ENCODE peak calls at places on chromosomes 12 and 14, in ten cellular contexts. One of them, this sample, is unnamed.

GRCh38 chr14:77862154-77862783 is 62.4 kb downstream of the ADCK1 start:
- DNase-seq in lower leg skin: peak; percentile 95
- DNase-seq in HCEC 1CT: peak; percentile 24
- DNase-seq in caudate nucleus: peak; percentile 21
- DNase-seq in activated CD4-positive, alpha-beta T cell treated with anti-CD3 and anti-CD28 coated beads for 36 hours: peak; percentile 88
- DNase-seq in aorta: peak; percentile 93
- DNase-seq in bronchial epithelial cell: peak; percentile 48
- DNase-seq in NCI-H460: peak; percentile 57
- DNase-seq in left lobe of liver: peak; percentile 71
- DNase-seq in AG08395: peak; percentile 78
- DNase-seq in this sample: peak; percentile 58

GRCh38 chr14:20429801-20430669 is 5.9 kb downstream of the KLHL33 start:
- DNase-seq in NCI-H460: no peak
- DNase-seq in bronchial epithelial cell: no peak
- DNase-seq in lower leg skin: no peak
- DNase-seq in HCEC 1CT: no peak
- DNase-seq in aorta: no peak
- DNase-seq in AG08395: no peak
- DNase-seq in activated CD4-positive, alpha-beta T cell treated with anti-CD3 and anti-CD28 coated beads for 36 hours: no peak
- DNase-seq in left lobe of liver: no peak
- DNase-seq in caudate nucleus: no peak
- DNase-seq in this sample: peak; percentile 53

GRCh38 chr14:100123618-100124017 is 35.8 kb downstream of the DEGS2 start:
- DNase-seq in activated CD4-positive, alpha-beta T cell treated with anti-CD3 and anti-CD28 coated beads for 36 hours: no peak
- DNase-seq in AG08395: no peak
- DNase-seq in left lobe of liver: no peak
- DNase-seq in NCI-H460: no peak
- DNase-seq in lower leg skin: no peak
- DNase-seq in bronchial epithelial cell: no peak
- DNase-seq in caudate nucleus: no peak
- DNase-seq in HCEC 1CT: no peak
- DNase-seq in aorta: no peak
- DNase-seq in this sample: no peak

GRCh38 chr14:73173092-73173735 is 36.9 kb downstream of the PSEN1 start:
- DNase-seq in aorta: no peak
- DNase-seq in NCI-H460: peak; percentile 38
- DNase-seq in caudate nucleus: no peak
- DNase-seq in lower leg skin: no peak
- DNase-seq in bronchial epithelial cell: peak; percentile 48
- DNase-seq in AG08395: peak; percentile 38
- DNase-seq in activated CD4-positive, alpha-beta T cell treated with anti-CD3 and anti-CD28 coated beads for 36 hours: peak; percentile 7
- DNase-seq in HCEC 1CT: peak; percentile 30
- DNase-seq in left lobe of liver: no peak
- DNase-seq in this sample: no peak

GRCh38 chr14:38357557-38357956 is 101.7 kb upstream of the CLEC14A start:
- DNase-seq in lower leg skin: no peak
- DNase-seq in left lobe of liver: no peak
- DNase-seq in HCEC 1CT: peak; percentile 87
- DNase-seq in NCI-H460: no peak
- DNase-seq in bronchial epithelial cell: peak; percentile 17
- DNase-seq in AG08395: peak; percentile 87
- DNase-seq in activated CD4-positive, alpha-beta T cell treated with anti-CD3 and anti-CD28 coated beads for 36 hours: no peak
- DNase-seq in aorta: no peak
- DNase-seq in caudate nucleus: no peak
- DNase-seq in this sample: no peak

GRCh38 chr12:82867782-82868505 is 181.2 kb downstream of the TMTC2 start:
- DNase-seq in caudate nucleus: no peak
- DNase-seq in left lobe of liver: no peak
- DNase-seq in AG08395: no peak
- DNase-seq in activated CD4-positive, alpha-beta T cell treated with anti-CD3 and anti-CD28 coated beads for 36 hours: no peak
- DNase-seq in HCEC 1CT: no peak
- DNase-seq in lower leg skin: no peak
- DNase-seq in aorta: no peak
- DNase-seq in NCI-H460: no peak
- DNase-seq in bronchial epithelial cell: no peak
- DNase-seq in this sample: no peak

GRCh38 chr12:92753976-92754885 is 51.4 kb downstream of the PLEKHG7 start:
- DNase-seq in aorta: no peak
- DNase-seq in caudate nucleus: no peak
- DNase-seq in NCI-H460: no peak
- DNase-seq in AG08395: no peak
- DNase-seq in HCEC 1CT: no peak
- DNase-seq in bronchial epithelial cell: peak; percentile 17
- DNase-seq in lower leg skin: no peak
- DNase-seq in left lobe of liver: no peak
- DNase-seq in activated CD4-positive, alpha-beta T cell treated with anti-CD3 and anti-CD28 coated beads for 36 hours: no peak
- DNase-seq in this sample: no peak

GRCh38 chr14:30330452-30330851 is 228.5 kb upstream of the G2E3 start:
- DNase-seq in AG08395: no peak
- DNase-seq in HCEC 1CT: no peak
- DNase-seq in caudate nucleus: no peak
- DNase-seq in activated CD4-positive, alpha-beta T cell treated with anti-CD3 and anti-CD28 coated beads for 36 hours: no peak
- DNase-seq in lower leg skin: no peak
- DNase-seq in bronchial epithelial cell: peak; percentile 9
- DNase-seq in aorta: no peak
- DNase-seq in left lobe of liver: no peak
- DNase-seq in NCI-H460: no peak
- DNase-seq in this sample: no peak

GRCh38 chr12:57546438-57547365 is at the start of gene DCTN2:
- DNase-seq in caudate nucleus: peak; percentile 90
- DNase-seq in NCI-H460: peak; percentile 98
- DNase-seq in bronchial epithelial cell: peak; percentile 92
- DNase-seq in AG08395: peak; percentile 99
- DNase-seq in left lobe of liver: peak; percentile 96
- DNase-seq in activated CD4-positive, alpha-beta T cell treated with anti-CD3 and anti-CD28 coated beads for 36 hours: peak; percentile 97
- DNase-seq in HCEC 1CT: peak; percentile 98
- DNase-seq in aorta: peak; percentile 97
- DNase-seq in lower leg skin: peak; percentile 99
- DNase-seq in this sample: peak; percentile 87

GRCh38 chr12:102484017-102484731 is 3.8 kb upstream of the IGF1 start:
- DNase-seq in bronchial epithelial cell: peak; percentile 37
- DNase-seq in activated CD4-positive, alpha-beta T cell treated with anti-CD3 and anti-CD28 coated beads for 36 hours: peak; percentile 75
- DNase-seq in NCI-H460: peak; percentile 33
- DNase-seq in left lobe of liver: peak; percentile 60
- DNase-seq in aorta: peak; percentile 80
- DNase-seq in HCEC 1CT: peak; percentile 21
- DNase-seq in AG08395: peak; percentile 78
- DNase-seq in lower leg skin: peak; percentile 91
- DNase-seq in caudate nucleus: no peak
- DNase-seq in this sample: peak; percentile 53

GRCh38 chr12:12881495-12881894 is 9.9 kb upstream of the GPRC5A start:
- DNase-seq in aorta: no peak
- DNase-seq in AG08395: peak; percentile 10
- DNase-seq in left lobe of liver: no peak
- DNase-seq in caudate nucleus: no peak
- DNase-seq in bronchial epithelial cell: peak; percentile 94
- DNase-seq in lower leg skin: no peak
- DNase-seq in activated CD4-positive, alpha-beta T cell treated with anti-CD3 and anti-CD28 coated beads for 36 hours: no peak
- DNase-seq in HCEC 1CT: peak; percentile 47
- DNase-seq in NCI-H460: peak; percentile 74
- DNase-seq in this sample: no peak

GRCh38 chr12:79155703-79156102 is 291.1 kb downstream of the SYT1 start:
- DNase-seq in NCI-H460: no peak
- DNase-seq in bronchial epithelial cell: peak; percentile 26
- DNase-seq in activated CD4-positive, alpha-beta T cell treated with anti-CD3 and anti-CD28 coated beads for 36 hours: no peak
- DNase-seq in HCEC 1CT: peak; percentile 13
- DNase-seq in aorta: no peak
- DNase-seq in left lobe of liver: no peak
- DNase-seq in AG08395: peak; percentile 10
- DNase-seq in caudate nucleus: no peak
- DNase-seq in lower leg skin: no peak
- DNase-seq in this sample: no peak

GRCh38 chr12:55073043-55074022 is 52.9 kb upstream of the OR9K2 start:
- DNase-seq in AG08395: peak; percentile 72
- DNase-seq in HCEC 1CT: peak; percentile 62
- DNase-seq in activated CD4-positive, alpha-beta T cell treated with anti-CD3 and anti-CD28 coated beads for 36 hours: peak; percentile 89
- DNase-seq in lower leg skin: no peak
- DNase-seq in NCI-H460: peak; percentile 70
- DNase-seq in aorta: peak; percentile 84
- DNase-seq in bronchial epithelial cell: peak; percentile 58
- DNase-seq in left lobe of liver: peak; percentile 64
- DNase-seq in caudate nucleus: no peak
- DNase-seq in this sample: peak; percentile 79

GRCh38 chr12:124764451-124764850 is 99.2 kb downstream of the SCARB1 start:
- DNase-seq in lower leg skin: no peak
- DNase-seq in AG08395: peak; percentile 43
- DNase-seq in aorta: no peak
- DNase-seq in caudate nucleus: no peak
- DNase-seq in left lobe of liver: no peak
- DNase-seq in activated CD4-positive, alpha-beta T cell treated with anti-CD3 and anti-CD28 coated beads for 36 hours: peak; percentile 74
- DNase-seq in NCI-H460: no peak
- DNase-seq in HCEC 1CT: peak; percentile 60
- DNase-seq in bronchial epithelial cell: peak; percentile 40
- DNase-seq in this sample: no peak

GRCh38 chr14:92093320-92093719 is 13.1 kb downstream of the ATXN3 start:
- DNase-seq in lower leg skin: no peak
- DNase-seq in NCI-H460: no peak
- DNase-seq in caudate nucleus: no peak
- DNase-seq in bronchial epithelial cell: no peak
- DNase-seq in AG08395: no peak
- DNase-seq in left lobe of liver: no peak
- DNase-seq in HCEC 1CT: peak; percentile 14
- DNase-seq in aorta: no peak
- DNase-seq in activated CD4-positive, alpha-beta T cell treated with anti-CD3 and anti-CD28 coated beads for 36 hours: peak; percentile 35
- DNase-seq in this sample: no peak

GRCh38 chr12:79128956-79129355 is 264.4 kb downstream of the SYT1 start:
- DNase-seq in lower leg skin: no peak
- DNase-seq in aorta: no peak
- DNase-seq in left lobe of liver: no peak
- DNase-seq in AG08395: no peak
- DNase-seq in HCEC 1CT: peak; percentile 34
- DNase-seq in NCI-H460: no peak
- DNase-seq in bronchial epithelial cell: no peak
- DNase-seq in caudate nucleus: no peak
- DNase-seq in activated CD4-positive, alpha-beta T cell treated with anti-CD3 and anti-CD28 coated beads for 36 hours: no peak
- DNase-seq in this sample: no peak

GRCh38 chr14:102437997-102438922 is 71.3 kb downstream of the ANKRD9 start:
- DNase-seq in activated CD4-positive, alpha-beta T cell treated with anti-CD3 and anti-CD28 coated beads for 36 hours: peak; percentile 83
- DNase-seq in bronchial epithelial cell: peak; percentile 58
- DNase-seq in NCI-H460: peak; percentile 85
- DNase-seq in AG08395: peak; percentile 94
- DNase-seq in HCEC 1CT: peak; percentile 79
- DNase-seq in aorta: peak; percentile 96
- DNase-seq in left lobe of liver: peak; percentile 77
- DNase-seq in lower leg skin: peak; percentile 98
- DNase-seq in caudate nucleus: peak; percentile 68
- DNase-seq in this sample: peak; percentile 42

GRCh38 chr14:95344536-95344935 is 24.8 kb upstream of the CLMN start:
- DNase-seq in aorta: no peak
- DNase-seq in caudate nucleus: no peak
- DNase-seq in bronchial epithelial cell: no peak
- DNase-seq in lower leg skin: peak; percentile 34
- DNase-seq in activated CD4-positive, alpha-beta T cell treated with anti-CD3 and anti-CD28 coated beads for 36 hours: no peak
- DNase-seq in HCEC 1CT: no peak
- DNase-seq in NCI-H460: no peak
- DNase-seq in AG08395: no peak
- DNase-seq in left lobe of liver: no peak
- DNase-seq in this sample: no peak

GRCh38 chr14:65213316-65213715 is 111.0 kb upstream of the MAX start:
- DNase-seq in caudate nucleus: no peak
- DNase-seq in lower leg skin: no peak
- DNase-seq in aorta: no peak
- DNase-seq in AG08395: no peak
- DNase-seq in activated CD4-positive, alpha-beta T cell treated with anti-CD3 and anti-CD28 coated beads for 36 hours: no peak
- DNase-seq in HCEC 1CT: no peak
- DNase-seq in bronchial epithelial cell: no peak
- DNase-seq in NCI-H460: no peak
- DNase-seq in left lobe of liver: no peak
- DNase-seq in this sample: no peak

GRCh38 chr14:105391541-105391940 is 6.8 kb upstream of the TEX22 start:
- DNase-seq in AG08395: no peak
- DNase-seq in lower leg skin: no peak
- DNase-seq in aorta: no peak
- DNase-seq in left lobe of liver: no peak
- DNase-seq in NCI-H460: no peak
- DNase-seq in caudate nucleus: no peak
- DNase-seq in activated CD4-positive, alpha-beta T cell treated with anti-CD3 and anti-CD28 coated beads for 36 hours: no peak
- DNase-seq in bronchial epithelial cell: no peak
- DNase-seq in HCEC 1CT: no peak
- DNase-seq in this sample: no peak

GRCh38 chr14:99671230-99672224 is 12.6 kb upstream of the CYP46A1 start:
- DNase-seq in activated CD4-positive, alpha-beta T cell treated with anti-CD3 and anti-CD28 coated beads for 36 hours: no peak
- DNase-seq in left lobe of liver: peak; percentile 67
- DNase-seq in HCEC 1CT: no peak
- DNase-seq in caudate nucleus: peak; percentile 46
- DNase-seq in NCI-H460: no peak
- DNase-seq in lower leg skin: no peak
- DNase-seq in AG08395: no peak
- DNase-seq in aorta: peak; percentile 55
- DNase-seq in bronchial epithelial cell: no peak
- DNase-seq in this sample: no peak